ENCODE peak calls at places on chromosomes 3 and 15, in eight cellular contexts. W, M, E, J, T, K, Y and G are unnamed samples.

GRCh38 chr3:98812851-98813374 is 49.8 kb downstream of the ST3GAL6 start:
- DNase-seq in W (no peak), M (no peak), E (no peak), J (peak; percentile 50), T (no peak), K (peak; percentile 64), Y (no peak), G (no peak)

GRCh38 chr3:100023150-100023549 is 91.2 kb downstream of the FILIP1L start:
- DNase-seq in W (no peak), M (no peak), E (no peak), J (peak; percentile 14), T (no peak), K (no peak), Y (no peak), G (no peak)

GRCh38 chr3:50173685-50174516 is 17.5 kb upstream of the GNAT1 start:
- DNase-seq in W (no peak), M (no peak), E (no peak), J (no peak), T (no peak), K (no peak), Y (no peak), G (no peak)

GRCh38 chr3:35045106-35045505 is 594.2 kb upstream of the ARPP21 start:
- DNase-seq in W (no peak), M (no peak), E (no peak), J (no peak), T (no peak), K (no peak), Y (no peak), G (no peak)

GRCh38 chr3:5006755-5007202 is 27.5 kb downstream of the BHLHE40 start:
- DNase-seq in W (no peak), M (no peak), E (peak; percentile 64), J (no peak), T (no peak), K (no peak), Y (no peak), G (peak; percentile 72)

GRCh38 chr3:65979152-65979551 is 59.6 kb downstream of the MAGI1 start:
- DNase-seq in W (peak; percentile 48), M (peak; percentile 21), E (no peak), J (peak; percentile 80), T (no peak), K (no peak), Y (no peak), G (no peak)

GRCh38 chr3:151998744-151999143 is 125.3 kb downstream of the SUCNR1 start:
- DNase-seq in W (no peak), M (no peak), E (no peak), J (no peak), T (no peak), K (no peak), Y (no peak), G (no peak)

GRCh38 chr15:100973351-100974034 is 54.3 kb downstream of the LRRK1 start:
- DNase-seq in W (no peak), M (no peak), E (no peak), J (no peak), T (no peak), K (peak; percentile 15), Y (peak; percentile 49), G (no peak)

GRCh38 chr3:140629351-140630137 is 48.3 kb upstream of the TRIM42 start:
- DNase-seq in W (no peak), M (no peak), E (no peak), J (peak; percentile 35), T (no peak), K (peak; percentile 51), Y (no peak), G (no peak)

GRCh38 chr15:73049564-73050215 is 2.6 kb upstream of the NEO1 start:
- DNase-seq in W (no peak), M (no peak), E (no peak), J (no peak), T (no peak), K (no peak), Y (no peak), G (no peak)

GRCh38 chr15:46723308-46723707 is 994.0 kb upstream of the SEMA6D start:
- DNase-seq in W (no peak), M (no peak), E (no peak), J (no peak), T (no peak), K (no peak), Y (no peak), G (no peak)

DNA sequence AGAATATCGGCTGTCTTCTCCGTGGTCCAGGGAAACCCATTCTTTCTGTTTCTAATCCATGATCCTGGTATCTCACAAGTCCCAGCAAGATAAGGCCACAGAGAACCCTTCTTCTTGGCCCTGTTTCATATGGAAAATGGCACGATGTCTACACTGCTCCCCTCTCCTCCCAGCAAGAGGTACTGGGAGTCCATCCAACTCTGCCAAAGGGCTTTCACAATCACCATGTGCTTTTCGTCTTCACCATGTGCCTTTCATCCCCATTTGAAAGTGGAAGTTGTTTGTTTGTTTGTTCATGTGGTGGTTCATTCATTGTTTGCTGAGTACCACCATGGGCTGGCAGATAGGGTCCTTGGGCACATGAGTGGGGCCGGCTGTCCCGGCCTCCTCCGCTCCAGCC is 5.5 kb downstream of the ITIH3 start:
- DNase-seq in W (no peak), M (no peak), E (no peak), J (no peak), T (no peak), K (no peak), Y (no peak), G (no peak)
- TF ChIP-seq POLR2A in W (no peak), M (no peak), E (no peak), J (no peak), T (no peak), K (no peak), Y (no peak), G (no peak)

GRCh38 chr3:49001155-49001554 is 6.0 kb upstream of the WDR6 start:
- DNase-seq in W (no peak), M (no peak), E (no peak), J (no peak), T (no peak), K (no peak), Y (no peak), G (no peak)

GRCh38 chr3:48996640-48997039 is 6.6 kb downstream of the P4HTM start:
- DNase-seq in W (no peak), M (no peak), E (no peak), J (no peak), T (no peak), K (no peak), Y (no peak), G (no peak)

GRCh38 chr3:48997102-48997637 is 7.1 kb downstream of the P4HTM start:
- DNase-seq in W (no peak), M (no peak), E (no peak), J (no peak), T (no peak), K (no peak), Y (no peak), G (no peak)

GRCh38 chr3:48999085-48999858 is 7.9 kb upstream of the WDR6 start:
- DNase-seq in W (no peak), M (no peak), E (no peak), J (no peak), T (no peak), K (no peak), Y (no peak), G (no peak)

GRCh38 chr3:48997714-48998637 is 7.9 kb downstream of the P4HTM start:
- DNase-seq in W (no peak), M (no peak), E (no peak), J (no peak), T (no peak), K (no peak), Y (no peak), G (no peak)
- H3K27me3 ChIP-seq in W (no peaks in the 10 kb centered on the region), M (no peaks in the 10 kb centered on the region), E (no peaks in the 10 kb centered on the region), J (no peaks in the 10 kb centered on the region), T (no peaks in the 10 kb centered on the region), K (no peaks in the 10 kb centered on the region), Y (no peaks in the 10 kb centered on the region), G (no peaks in the 10 kb centered on the region)

GRCh38 chr15:68042156-68042854 is 11.8 kb upstream of the PIAS1 start:
- DNase-seq in W (no peak), M (no peak), E (no peak), J (no peak), T (no peak), K (no peak), Y (no peak), G (no peak)

GRCh38 chr15:68047826-68048225 is 6.3 kb upstream of the PIAS1 start:
- DNase-seq in W (no peak), M (no peak), E (no peak), J (no peak), T (no peak), K (no peak), Y (no peak), G (no peak)

GRCh38 chr15:68042855-68043222 is 11.3 kb upstream of the PIAS1 start:
- DNase-seq in W (no peak), M (no peak), E (no peak), J (no peak), T (no peak), K (no peak), Y (no peak), G (no peak)

GRCh38 chr15:68040144-68040543 is 14.0 kb upstream of the PIAS1 start:
- DNase-seq in W (no peak), M (no peak), E (no peak), J (no peak), T (no peak), K (no peak), Y (no peak), G (no peak)

DNA sequence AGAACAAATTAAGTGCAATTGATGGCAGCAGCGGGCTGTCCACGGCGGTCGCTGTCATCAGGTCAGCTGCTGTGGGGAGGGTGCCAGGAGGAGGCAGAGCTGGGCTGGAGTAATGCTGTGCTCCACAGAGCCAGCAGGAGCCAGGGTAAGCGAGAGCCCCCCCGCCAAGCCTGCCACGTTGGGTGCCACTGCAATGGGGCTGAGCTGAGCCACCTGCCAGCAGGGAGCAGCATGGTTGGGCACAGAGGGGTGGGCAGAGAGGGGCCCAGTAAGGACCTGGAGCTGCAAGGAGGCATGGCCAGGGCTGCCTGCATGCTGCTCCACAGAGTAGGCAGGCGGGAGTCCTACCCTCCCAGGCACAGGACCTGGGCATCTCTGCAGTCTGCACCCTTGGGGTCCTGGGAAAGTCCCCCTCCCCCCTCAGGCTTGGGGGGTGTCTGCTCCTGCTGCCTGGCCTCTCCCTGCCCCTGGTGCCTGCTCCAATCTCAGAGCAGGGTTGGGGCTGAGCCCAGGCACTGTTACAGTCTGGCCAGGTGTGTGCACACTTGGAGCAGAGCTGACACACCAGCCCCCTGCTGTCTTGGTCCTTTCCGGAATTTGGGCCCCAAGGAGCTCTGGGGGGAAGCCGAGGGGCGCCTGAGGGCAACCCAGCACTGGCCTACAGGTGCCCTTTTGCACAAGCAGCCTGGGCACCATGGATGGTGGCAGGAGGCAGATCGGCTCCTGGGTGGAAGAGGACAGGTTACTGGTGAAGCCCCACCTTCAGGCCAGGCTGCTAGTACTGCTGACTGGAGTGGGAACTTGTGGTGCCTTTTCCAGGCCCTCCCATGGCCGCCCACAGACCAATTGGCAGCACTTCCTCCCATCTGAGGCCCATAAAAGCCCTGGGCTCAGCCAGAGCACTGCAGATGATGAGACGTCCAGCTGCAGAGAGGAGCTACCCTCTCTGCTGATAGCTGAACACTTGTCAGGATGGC is 8.5 kb upstream of the PIAS1 start:
- DNase-seq in W (no peak), M (no peak), E (no peak), J (no peak), T (no peak), K (no peak), Y (no peak), G (no peak)
- TF ChIP-seq POLR2A in W (no peak), M (no peak), E (no peak), J (no peak), T (no peak), K (no peak), Y (no peak), G (no peak)

DNA sequence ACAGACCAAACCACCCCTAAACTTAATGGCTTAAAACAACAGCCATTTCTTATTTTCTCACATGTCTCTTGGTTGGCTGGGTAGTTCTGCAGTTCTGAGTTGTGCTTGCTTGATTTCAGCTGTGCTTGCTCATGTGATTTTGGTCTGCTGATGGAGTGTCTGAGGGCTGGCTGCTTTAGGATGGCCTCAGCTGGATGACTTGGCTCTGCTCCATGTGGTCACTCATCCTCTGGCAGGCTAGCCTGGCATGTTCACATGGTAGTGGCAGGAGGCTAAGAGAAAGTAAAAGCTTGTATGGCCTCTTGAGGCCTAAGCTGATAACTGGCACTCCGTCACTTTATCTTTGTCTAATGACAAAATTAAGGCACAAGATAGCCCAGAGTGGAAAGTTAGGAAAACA is 4.1 kb downstream of the SV2B start:
- DNase-seq in W (no peak), M (no peak), E (peak; percentile 50), J (no peak), T (no peak), K (no peak), Y (no peak), G (no peak)
- H3K27me3 ChIP-seq in W (peaks cover 16% of the 10 kb centered on the region), M (no peaks in the 10 kb centered on the region), E (no peaks in the 10 kb centered on the region), J (peaks cover 28% of the 10 kb centered on the region), T (peaks cover 48% of the 10 kb centered on the region), K (peaks cover 32% of the 10 kb centered on the region), Y (peaks cover under 1% of the 10 kb centered on the region), G (peaks cover 24% of the 10 kb centered on the region)